ENCODE peak calls at places on chromosomes 1 and 21, in five cellular contexts. C, V, R, J and E are unnamed samples.

GRCh38 chr1:15244813-15245212 is 2.2 kb upstream of the FHAD1 start:
- DNase-seq in C (no peak), V (no peak), R (no peak), J (no peak), E (no peak)

GRCh38 chr1:154772611-154773515 is 97.2 kb downstream of the KCNN3 start:
- DNase-seq in C (no peak), V (no peak), R (no peak), J (no peak), E (no peak)

GRCh38 chr21:20661745-20662470 is 336.3 kb upstream of the NCAM2 start:
- DNase-seq in C (no peak), V (no peak), R (no peak), J (no peak), E (no peak)

GRCh38 chr1:101506541-101507164 is 269.8 kb downstream of the S1PR1 start:
- DNase-seq in C (peak), V (peak), R (peak), J (peak), E (peak)

GRCh38 chr1:18760156-18760555 is 99.3 kb downstream of the TAS1R2 start:
- DNase-seq in C (no peak), V (no peak), R (no peak), J (no peak), E (no peak)

GRCh38 chr1:12465126-12465525 is 152.9 kb downstream of the DHRS3 start:
- DNase-seq in C (no peak), V (no peak), R (no peak), J (no peak), E (no peak)

GRCh38 chr1:225299624-225300023 is 128.2 kb downstream of the LBR start:
- DNase-seq in C (no peak), V (no peak), R (no peak), J (no peak), E (no peak)

GRCh38 chr1:215001419-215002021 is 81.0 kb upstream of the KCNK2 start:
- DNase-seq in C (peak), V (no peak), R (no peak), J (no peak), E (no peak)

GRCh38 chr1:164472841-164473240 is 86.1 kb upstream of the PBX1 start:
- DNase-seq in C (no peak), V (no peak), R (no peak), J (no peak), E (no peak)

GRCh38 chr1:231045318-231045717 is 5.3 kb upstream of the FAM89A start:
- DNase-seq in C (no peak), V (no peak), R (no peak), J (no peak), E (no peak)

GRCh38 chr1:237879195-237879594 is 11.5 kb downstream of the ZP4 start:
- DNase-seq in C (no peak), V (no peak), R (no peak), J (no peak), E (no peak)

GRCh38 chr1:226702957-226703831 is 35.9 kb downstream of the ITPKB start:
- DNase-seq in C (peak), V (peak), R (peak), J (peak), E (peak)

GRCh38 chr1:91673603-91674002 is 173.0 kb downstream of the CDC7 start:
- DNase-seq in C (no peak), V (no peak), R (no peak), J (no peak), E (no peak)

GRCh38 chr21:37687001-37687400 is 229.3 kb downstream of the KCNJ6 start:
- DNase-seq in C (no peak), V (no peak), R (no peak), J (peak), E (no peak)

GRCh38 chr21:41971891-41972290 is 18.1 kb upstream of the C2CD2 start:
- DNase-seq in C (no peak), V (no peak), R (no peak), J (no peak), E (no peak)

GRCh38 chr1:220528679-220529529 is 968 bp downstream of the MARK1 start:
- DNase-seq in C (peak), V (peak), R (peak), J (no peak), E (peak)

GRCh38 chr1:153192697-153193096 is 10.5 kb upstream of the LELP1 start:
- DNase-seq in C (peak), V (peak), R (no peak), J (no peak), E (no peak)

GRCh38 chr1:22609291-22609690 is 27.1 kb upstream of the C1QA start:
- DNase-seq in C (no peak), V (no peak), R (no peak), J (no peak), E (no peak)

GRCh38 chr1:246170574-246171261 is 336.4 kb downstream of the SMYD3 start:
- DNase-seq in C (peak), V (no peak), R (no peak), J (no peak), E (no peak)

GRCh38 chr1:78491311-78492071 is 717 bp downstream of the PTGFR start:
- DNase-seq in C (no peak), V (peak), R (peak), J (peak), E (peak)

GRCh38 chr1:115465802-115466363 is 127.8 kb upstream of the NGF start:
- DNase-seq in C (no peak), V (no peak), R (no peak), J (no peak), E (no peak)

GRCh38 chr1:78619803-78620579 is at the start of gene IFI44L:
- DNase-seq in C (no peak), V (no peak), R (peak), J (peak), E (no peak)

GRCh38 chr1:232308616-232309015 is 321.3 kb downstream of the SIPA1L2 start:
- DNase-seq in C (no peak), V (no peak), R (no peak), J (no peak), E (no peak)

GRCh38 chr1:232303221-232303620 is 326.7 kb downstream of the SIPA1L2 start:
- DNase-seq in C (no peak), V (no peak), R (no peak), J (no peak), E (no peak)

GRCh38 chr1:232305020-232305419 is 324.9 kb downstream of the SIPA1L2 start:
- DNase-seq in C (no peak), V (no peak), R (no peak), J (no peak), E (no peak)

GRCh38 chr1:232307299-232307698 is 322.6 kb downstream of the SIPA1L2 start:
- DNase-seq in C (no peak), V (no peak), R (no peak), J (no peak), E (no peak)

GRCh38 chr1:232306269-232306911 is 323.5 kb downstream of the SIPA1L2 start:
- DNase-seq in C (no peak), V (no peak), R (peak), J (no peak), E (no peak)
- TF ChIP-seq CTCF in C (no peak), V (no peak), R (peak), J (peak), E (no peak)

GRCh38 chr1:204280099-204280498 is 66.3 kb upstream of the GOLT1A start:
- DNase-seq in C (no peak), V (no peak), R (no peak), J (no peak), E (no peak)
- TF ChIP-seq CTCF in C (no peak), V (no peak), R (no peak), J (no peak), E (no peak)

DNA sequence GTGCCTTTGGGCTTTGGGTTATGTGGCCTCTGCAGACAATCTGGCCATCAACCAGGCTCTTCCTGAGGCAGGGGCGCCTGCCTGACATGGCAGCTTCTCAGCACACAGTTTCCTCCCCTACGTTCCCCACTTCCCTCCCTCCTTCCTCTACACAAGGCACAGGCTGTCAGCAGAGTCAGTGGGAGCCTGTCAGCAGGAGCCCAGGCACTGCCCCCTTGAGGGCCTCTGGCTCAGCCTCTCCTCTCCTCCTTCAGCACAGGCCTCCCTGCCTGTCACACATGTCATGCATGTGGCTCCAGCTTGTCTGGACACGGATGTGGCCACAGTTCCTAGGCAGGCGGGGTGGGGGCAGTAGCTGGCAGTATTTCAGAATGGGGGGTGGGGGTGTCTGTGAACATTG is 52.2 kb upstream of the ARTN start:
- DNase-seq in C (no peak), V (no peak), R (no peak), J (no peak), E (no peak)
- TF ChIP-seq CTCF in C (no peak), V (no peak), R (peak), J (no peak), E (no peak)

DNA sequence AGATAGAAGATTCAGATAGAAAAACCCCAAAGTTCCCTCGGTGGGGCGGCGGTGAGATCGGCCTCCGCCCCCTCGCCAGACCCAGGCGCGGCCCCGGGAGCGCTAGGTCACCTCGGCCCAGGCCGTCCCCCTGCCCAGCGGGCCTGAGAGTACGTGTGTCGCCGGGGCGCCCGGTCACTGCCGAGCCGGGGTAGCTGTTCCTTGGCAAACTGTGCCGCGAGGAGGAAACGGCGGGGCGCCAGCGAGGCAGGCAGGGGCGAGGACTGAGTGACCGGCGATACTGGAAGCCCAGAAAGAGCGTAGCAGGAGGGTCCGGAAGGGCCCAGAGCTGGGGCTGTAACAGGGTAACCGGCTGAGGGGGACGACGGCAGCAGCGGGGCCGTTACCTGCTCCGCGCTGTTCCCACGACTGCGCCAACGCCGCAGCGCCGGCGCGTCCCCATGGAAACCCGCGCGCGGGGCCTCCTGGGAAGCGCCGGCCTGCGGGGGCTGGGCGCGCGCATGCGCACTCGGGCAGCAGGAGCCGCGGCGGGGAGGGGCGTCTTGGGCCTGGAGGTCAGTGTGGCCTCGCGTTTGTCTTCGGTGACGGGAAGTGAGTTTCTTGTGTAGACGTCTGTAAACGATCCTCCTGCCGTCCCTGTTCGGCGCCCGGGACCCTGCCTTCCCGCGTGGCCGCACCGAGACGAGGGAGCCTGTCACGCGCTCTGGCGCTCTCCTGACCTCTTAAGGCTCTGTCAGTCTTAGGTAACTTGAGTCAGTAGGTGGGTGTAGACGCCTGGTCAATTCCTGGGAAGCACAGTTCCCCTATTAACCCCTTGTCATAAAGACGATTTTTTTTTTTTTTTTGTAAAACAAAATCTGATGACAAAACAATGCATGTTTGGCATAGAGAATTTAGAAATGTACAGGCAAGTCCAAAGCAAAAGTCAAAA is at the start of gene LCA5L:
- DNase-seq in C (peak), V (peak), R (peak), J (peak), E (peak)
- TF ChIP-seq CTCF in C (peak), V (no peak), R (peak), J (no peak), E (peak)

GRCh38 chr21:44510109-44510507 is 29.9 kb downstream of the KRTAP10-1 start:
- DNase-seq in C (no peak), V (peak), R (no peak), J (no peak), E (no peak)

GRCh38 chr21:44509539-44509938 is 30.5 kb downstream of the KRTAP10-1 start:
- DNase-seq in C (no peak), V (no peak), R (peak), J (peak), E (no peak)

GRCh38 chr21:44511219-44511937 is 28.6 kb downstream of the KRTAP10-1 start:
- DNase-seq in C (no peak), V (no peak), R (no peak), J (no peak), E (no peak)

GRCh38 chr21:44511938-44512275 is 28.1 kb downstream of the KRTAP10-1 start:
- DNase-seq in C (no peak), V (no peak), R (no peak), J (no peak), E (no peak)

DNA sequence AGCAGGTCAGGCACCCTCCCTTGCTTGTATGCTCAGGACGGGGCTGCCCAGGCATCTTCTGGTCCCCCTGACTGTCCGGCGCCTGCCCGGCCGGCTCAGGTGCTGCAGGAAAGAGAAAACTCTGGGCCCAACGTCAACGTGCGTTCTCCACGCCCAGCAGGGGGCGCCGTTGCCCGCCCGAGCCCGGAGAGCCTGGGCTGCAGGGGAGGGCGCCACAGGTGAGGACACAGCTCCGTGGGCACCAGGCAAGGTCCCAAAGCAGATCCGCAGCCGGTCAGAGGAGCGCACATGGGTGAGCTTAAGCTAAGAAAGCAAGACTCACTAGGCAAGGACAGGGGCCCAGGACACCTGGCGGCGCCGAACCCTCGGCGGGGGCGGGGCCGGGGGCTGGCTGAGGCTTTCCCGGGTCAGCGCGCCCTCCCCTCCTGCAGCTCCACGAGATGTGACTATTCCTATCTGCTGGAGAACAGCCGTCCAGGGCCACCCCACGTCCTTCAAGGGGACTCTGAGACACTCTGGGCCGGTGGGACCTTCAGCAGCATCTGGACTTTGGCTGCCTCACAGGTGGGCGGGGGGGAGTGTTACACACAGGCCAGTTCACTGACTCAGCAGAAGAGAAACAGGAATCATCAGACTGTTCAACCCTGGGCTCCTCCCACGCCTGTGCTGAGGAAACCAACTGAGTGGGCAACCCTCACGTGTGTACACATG is 29.3 kb downstream of the KRTAP10-1 start:
- DNase-seq in C (peak), V (peak), R (peak), J (peak), E (peak)
- TF ChIP-seq CTCF in C (peak), V (peak), R (peak), J (peak), E (peak)

DNA sequence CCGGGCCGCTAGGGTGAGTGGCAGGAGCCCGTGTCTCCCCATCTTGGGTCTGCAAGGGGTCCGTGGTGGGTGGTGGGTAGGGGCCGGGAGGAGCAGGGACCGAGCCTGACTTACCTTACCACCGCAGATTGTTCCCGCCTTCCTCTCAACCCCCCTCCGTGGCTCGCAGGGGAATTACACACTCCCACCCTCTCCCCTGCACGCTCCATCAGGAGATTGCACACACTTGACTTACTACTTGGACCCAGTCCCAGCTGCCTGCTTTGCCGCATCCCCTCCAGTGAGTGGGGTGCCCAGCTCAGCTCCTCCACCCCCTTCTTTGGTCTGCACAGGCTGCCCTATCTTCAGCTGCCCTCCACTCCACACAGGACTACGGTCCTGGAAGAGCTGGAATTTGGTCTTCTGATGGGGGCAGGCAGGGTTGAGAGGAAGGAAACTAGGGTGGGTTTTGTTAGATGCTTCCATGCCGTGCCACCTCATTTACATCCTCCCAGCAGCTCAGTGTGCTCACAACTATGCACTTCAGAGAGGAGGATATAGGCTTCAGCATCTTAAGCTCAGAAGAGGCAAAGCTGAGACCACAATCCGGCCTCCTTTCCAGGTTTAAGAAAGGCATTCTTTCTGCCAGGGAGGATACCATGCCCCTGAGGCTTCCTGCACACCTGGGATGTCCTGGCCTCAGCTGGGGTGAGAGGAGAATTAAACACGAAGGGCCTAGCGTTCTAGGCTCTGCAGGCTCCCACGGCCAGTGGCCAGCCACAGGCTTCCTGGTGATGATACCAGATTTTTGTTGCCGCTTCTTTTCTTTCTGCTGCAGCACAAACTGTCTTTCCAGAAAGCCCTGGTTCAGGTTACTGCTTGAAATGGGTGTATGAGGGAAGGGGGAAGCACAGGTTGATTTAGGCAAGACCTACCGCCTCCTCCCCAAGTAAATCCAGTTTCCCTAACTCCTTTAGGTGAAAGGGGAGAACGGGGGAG is 2.3 kb downstream of the KCNC4 start:
- DNase-seq in C (no peak), V (no peak), R (no peak), J (no peak), E (no peak)
- TF ChIP-seq CTCF in C (no peak), V (no peak), R (no peak), J (no peak), E (peak)

GRCh38 chr21:16851054-16851453 is 661.8 kb upstream of the CXADR start:
- DNase-seq in C (no peak), V (no peak), R (no peak), J (no peak), E (no peak)
- TF ChIP-seq CTCF in C (no peak), V (peak), R (no peak), J (no peak), E (peak)